ENCODE peak calls at places on chromosome 6, in seven cellular contexts. One of them, this sample, is unnamed.

GRCh38 chr6:28161410-28162079 is 19.9 kb downstream of the ZKSCAN8 start:
- DNase-seq in AG04449: no peak
- DNase-seq in tibial nerve: peak
- DNase-seq in CD4-positive, alpha-beta memory T cell: peak
- DNase-seq in effector memory CD4-positive, alpha-beta T cell: peak
- DNase-seq in NT2/D1: peak
- DNase-seq in astrocyte of the cerebellum: no peak
- DNase-seq in this sample: peak

GRCh38 chr6:75691012-75691411 is 58.0 kb upstream of the MYO6 start:
- DNase-seq in AG04449: no peak
- DNase-seq in tibial nerve: no peak
- DNase-seq in CD4-positive, alpha-beta memory T cell: no peak
- DNase-seq in effector memory CD4-positive, alpha-beta T cell: no peak
- DNase-seq in NT2/D1: no peak
- DNase-seq in astrocyte of the cerebellum: no peak
- DNase-seq in this sample: no peak

GRCh38 chr6:24882295-24882694 is 53.5 kb downstream of the RIPOR2 start:
- DNase-seq in AG04449: no peak
- DNase-seq in tibial nerve: no peak
- DNase-seq in CD4-positive, alpha-beta memory T cell: no peak
- DNase-seq in effector memory CD4-positive, alpha-beta T cell: no peak
- DNase-seq in NT2/D1: no peak
- DNase-seq in astrocyte of the cerebellum: no peak
- DNase-seq in this sample: no peak

GRCh38 chr6:40022867-40023266 is 88.6 kb upstream of the MOCS1 start:
- DNase-seq in AG04449: no peak
- DNase-seq in tibial nerve: no peak
- DNase-seq in CD4-positive, alpha-beta memory T cell: no peak
- DNase-seq in effector memory CD4-positive, alpha-beta T cell: no peak
- DNase-seq in NT2/D1: no peak
- DNase-seq in astrocyte of the cerebellum: no peak
- DNase-seq in this sample: no peak

GRCh38 chr6:139109558-139109957 is 25.3 kb upstream of the HECA start:
- DNase-seq in AG04449: no peak
- DNase-seq in tibial nerve: no peak
- DNase-seq in CD4-positive, alpha-beta memory T cell: peak
- DNase-seq in effector memory CD4-positive, alpha-beta T cell: no peak
- DNase-seq in NT2/D1: peak
- DNase-seq in astrocyte of the cerebellum: no peak
- DNase-seq in this sample: no peak

GRCh38 chr6:119311514-119312142 is 37.9 kb downstream of the MAN1A1 start:
- DNase-seq in AG04449: no peak
- DNase-seq in tibial nerve: no peak
- DNase-seq in CD4-positive, alpha-beta memory T cell: no peak
- DNase-seq in effector memory CD4-positive, alpha-beta T cell: no peak
- DNase-seq in NT2/D1: no peak
- DNase-seq in astrocyte of the cerebellum: no peak
- DNase-seq in this sample: no peak

GRCh38 chr6:117956386-117956785 is 49.3 kb downstream of the SLC35F1 start:
- DNase-seq in AG04449: no peak
- DNase-seq in tibial nerve: no peak
- DNase-seq in CD4-positive, alpha-beta memory T cell: no peak
- DNase-seq in effector memory CD4-positive, alpha-beta T cell: no peak
- DNase-seq in NT2/D1: no peak
- DNase-seq in astrocyte of the cerebellum: no peak
- DNase-seq in this sample: no peak

GRCh38 chr6:12608016-12608860 is 108.3 kb upstream of the PHACTR1 start:
- DNase-seq in AG04449: no peak
- DNase-seq in tibial nerve: no peak
- DNase-seq in CD4-positive, alpha-beta memory T cell: no peak
- DNase-seq in effector memory CD4-positive, alpha-beta T cell: no peak
- DNase-seq in NT2/D1: no peak
- DNase-seq in astrocyte of the cerebellum: no peak
- DNase-seq in this sample: no peak

GRCh38 chr6:30656513-30656912 is 9.6 kb downstream of the C6orf136 start:
- DNase-seq in AG04449: no peak
- DNase-seq in tibial nerve: no peak
- DNase-seq in CD4-positive, alpha-beta memory T cell: no peak
- DNase-seq in effector memory CD4-positive, alpha-beta T cell: no peak
- DNase-seq in NT2/D1: no peak
- DNase-seq in astrocyte of the cerebellum: no peak
- DNase-seq in this sample: no peak

GRCh38 chr6:64505312-64505711 is 869.7 kb downstream of the PHF3 start:
- DNase-seq in AG04449: no peak
- DNase-seq in tibial nerve: no peak
- DNase-seq in CD4-positive, alpha-beta memory T cell: no peak
- DNase-seq in effector memory CD4-positive, alpha-beta T cell: no peak
- DNase-seq in NT2/D1: peak
- DNase-seq in astrocyte of the cerebellum: no peak
- DNase-seq in this sample: no peak

GRCh38 chr6:42984924-42985475 is 630 bp downstream of the PPP2R5D start:
- DNase-seq in AG04449: no peak
- DNase-seq in tibial nerve: no peak
- DNase-seq in CD4-positive, alpha-beta memory T cell: peak
- DNase-seq in effector memory CD4-positive, alpha-beta T cell: no peak
- DNase-seq in NT2/D1: no peak
- DNase-seq in astrocyte of the cerebellum: no peak
- DNase-seq in this sample: no peak

GRCh38 chr6:47729019-47729418 is 30.6 kb downstream of the ADGRF4 start:
- DNase-seq in AG04449: no peak
- DNase-seq in tibial nerve: no peak
- DNase-seq in CD4-positive, alpha-beta memory T cell: no peak
- DNase-seq in effector memory CD4-positive, alpha-beta T cell: no peak
- DNase-seq in NT2/D1: no peak
- DNase-seq in astrocyte of the cerebellum: no peak
- DNase-seq in this sample: no peak

GRCh38 chr6:25193865-25194679 is 85.1 kb upstream of the CARMIL1 start:
- DNase-seq in AG04449: no peak
- DNase-seq in tibial nerve: no peak
- DNase-seq in CD4-positive, alpha-beta memory T cell: no peak
- DNase-seq in effector memory CD4-positive, alpha-beta T cell: no peak
- DNase-seq in NT2/D1: no peak
- DNase-seq in astrocyte of the cerebellum: no peak
- DNase-seq in this sample: no peak

GRCh38 chr6:56851104-56851503 is 103.8 kb upstream of the BEND6 start:
- DNase-seq in AG04449: no peak
- DNase-seq in tibial nerve: no peak
- DNase-seq in CD4-positive, alpha-beta memory T cell: no peak
- DNase-seq in effector memory CD4-positive, alpha-beta T cell: no peak
- DNase-seq in NT2/D1: peak
- DNase-seq in astrocyte of the cerebellum: no peak
- DNase-seq in this sample: no peak

DNA sequence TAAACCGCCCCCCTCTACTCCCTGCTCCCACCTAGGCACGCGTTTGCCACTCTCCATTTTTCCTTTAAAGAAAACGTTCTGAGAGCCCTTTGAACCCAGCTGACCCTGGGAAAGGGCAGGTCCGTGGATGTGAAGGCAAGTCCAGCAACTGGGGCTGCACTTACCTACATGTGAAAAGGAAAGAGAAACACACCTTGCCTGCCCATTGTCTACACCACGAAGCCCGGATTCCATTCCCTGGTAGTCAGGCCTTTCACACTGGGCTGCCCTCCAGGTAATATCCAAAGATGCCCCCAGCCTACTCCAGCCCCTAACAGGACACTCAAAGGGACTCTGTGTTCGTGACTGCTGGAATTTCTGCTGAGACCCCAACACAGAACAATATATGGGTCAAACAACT is 94.4 kb downstream of the CD83 start:
- DNase-seq in AG04449: no peak
- DNase-seq in tibial nerve: no peak
- DNase-seq in CD4-positive, alpha-beta memory T cell: no peak
- DNase-seq in effector memory CD4-positive, alpha-beta T cell: no peak
- DNase-seq in NT2/D1: no peak
- DNase-seq in astrocyte of the cerebellum: no peak
- DNase-seq in this sample: no peak
- H3K4me3 ChIP-seq in AG04449: no peak
- H3K4me3 ChIP-seq in tibial nerve: no peak
- H3K4me3 ChIP-seq in CD4-positive, alpha-beta memory T cell: no peak
- H3K4me3 ChIP-seq in effector memory CD4-positive, alpha-beta T cell: peak
- H3K4me3 ChIP-seq in NT2/D1: peak
- H3K4me3 ChIP-seq in astrocyte of the cerebellum: no peak
- H3K4me3 ChIP-seq in this sample: no peak

DNA sequence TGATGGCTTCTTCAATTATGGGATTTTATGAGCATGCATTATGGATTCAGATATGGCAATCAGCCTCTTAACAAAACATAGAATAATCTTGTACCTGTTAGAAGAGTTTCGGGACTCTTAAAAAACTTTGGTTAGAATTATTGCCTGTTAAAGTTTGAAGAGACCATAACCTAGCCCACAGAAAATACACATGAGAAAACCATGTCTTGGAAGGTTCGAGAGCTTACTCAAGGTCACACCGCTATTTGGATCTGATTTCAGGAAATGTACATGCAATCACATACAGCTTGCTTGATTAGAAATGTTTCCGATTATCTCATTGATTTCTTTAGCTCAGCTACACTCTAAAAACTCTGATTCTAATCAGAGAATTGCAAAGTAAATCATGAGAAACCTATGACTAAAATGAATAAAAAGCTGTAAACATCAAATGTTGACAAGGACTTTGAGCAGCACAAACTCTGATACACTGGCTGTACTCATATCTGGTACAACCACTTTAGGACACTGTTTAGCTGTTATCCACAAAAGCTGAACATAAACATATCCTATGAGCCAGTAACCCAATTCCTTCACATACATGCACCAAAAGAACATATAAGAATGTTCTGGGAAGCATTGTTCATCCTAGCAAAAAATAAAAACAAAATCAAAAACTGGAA is 16.3 kb downstream of the STX7 start:
- DNase-seq in AG04449: no peak
- DNase-seq in tibial nerve: no peak
- DNase-seq in CD4-positive, alpha-beta memory T cell: no peak
- DNase-seq in effector memory CD4-positive, alpha-beta T cell: no peak
- DNase-seq in NT2/D1: no peak
- DNase-seq in astrocyte of the cerebellum: no peak
- DNase-seq in this sample: no peak
- H3K4me3 ChIP-seq in AG04449: no peak
- H3K4me3 ChIP-seq in tibial nerve: no peak
- H3K4me3 ChIP-seq in CD4-positive, alpha-beta memory T cell: no peak
- H3K4me3 ChIP-seq in effector memory CD4-positive, alpha-beta T cell: no peak
- H3K4me3 ChIP-seq in NT2/D1: no peak
- H3K4me3 ChIP-seq in astrocyte of the cerebellum: no peak
- H3K4me3 ChIP-seq in this sample: no peak

GRCh38 chr6:167229586-167229985 is 61.5 kb upstream of the UNC93A start:
- DNase-seq in AG04449: no peak
- DNase-seq in tibial nerve: no peak
- DNase-seq in CD4-positive, alpha-beta memory T cell: no peak
- DNase-seq in effector memory CD4-positive, alpha-beta T cell: no peak
- DNase-seq in NT2/D1: no peak
- DNase-seq in astrocyte of the cerebellum: no peak
- DNase-seq in this sample: no peak
- H3K4me3 ChIP-seq in AG04449: no peak
- H3K4me3 ChIP-seq in tibial nerve: no peak
- H3K4me3 ChIP-seq in CD4-positive, alpha-beta memory T cell: no peak
- H3K4me3 ChIP-seq in effector memory CD4-positive, alpha-beta T cell: no peak
- H3K4me3 ChIP-seq in NT2/D1: peak
- H3K4me3 ChIP-seq in astrocyte of the cerebellum: no peak
- H3K4me3 ChIP-seq in this sample: no peak

GRCh38 chr6:21508753-21509152 is 84.8 kb upstream of the SOX4 start:
- DNase-seq in AG04449: no peak
- DNase-seq in tibial nerve: no peak
- DNase-seq in CD4-positive, alpha-beta memory T cell: no peak
- DNase-seq in effector memory CD4-positive, alpha-beta T cell: no peak
- DNase-seq in NT2/D1: no peak
- DNase-seq in astrocyte of the cerebellum: no peak
- DNase-seq in this sample: no peak
- H3K4me3 ChIP-seq in AG04449: no peak
- H3K4me3 ChIP-seq in tibial nerve: no peak
- H3K4me3 ChIP-seq in CD4-positive, alpha-beta memory T cell: no peak
- H3K4me3 ChIP-seq in effector memory CD4-positive, alpha-beta T cell: no peak
- H3K4me3 ChIP-seq in NT2/D1: no peak
- H3K4me3 ChIP-seq in astrocyte of the cerebellum: no peak
- H3K4me3 ChIP-seq in this sample: no peak

GRCh38 chr6:102986086-102986485 is 1592.6 kb downstream of the GRIK2 start:
- DNase-seq in AG04449: no peak
- DNase-seq in tibial nerve: no peak
- DNase-seq in CD4-positive, alpha-beta memory T cell: no peak
- DNase-seq in effector memory CD4-positive, alpha-beta T cell: no peak
- DNase-seq in NT2/D1: no peak
- DNase-seq in astrocyte of the cerebellum: no peak
- DNase-seq in this sample: no peak
- H3K4me3 ChIP-seq in AG04449: no peak
- H3K4me3 ChIP-seq in tibial nerve: no peak
- H3K4me3 ChIP-seq in CD4-positive, alpha-beta memory T cell: no peak
- H3K4me3 ChIP-seq in effector memory CD4-positive, alpha-beta T cell: no peak
- H3K4me3 ChIP-seq in NT2/D1: no peak
- H3K4me3 ChIP-seq in astrocyte of the cerebellum: no peak
- H3K4me3 ChIP-seq in this sample: no peak

DNA sequence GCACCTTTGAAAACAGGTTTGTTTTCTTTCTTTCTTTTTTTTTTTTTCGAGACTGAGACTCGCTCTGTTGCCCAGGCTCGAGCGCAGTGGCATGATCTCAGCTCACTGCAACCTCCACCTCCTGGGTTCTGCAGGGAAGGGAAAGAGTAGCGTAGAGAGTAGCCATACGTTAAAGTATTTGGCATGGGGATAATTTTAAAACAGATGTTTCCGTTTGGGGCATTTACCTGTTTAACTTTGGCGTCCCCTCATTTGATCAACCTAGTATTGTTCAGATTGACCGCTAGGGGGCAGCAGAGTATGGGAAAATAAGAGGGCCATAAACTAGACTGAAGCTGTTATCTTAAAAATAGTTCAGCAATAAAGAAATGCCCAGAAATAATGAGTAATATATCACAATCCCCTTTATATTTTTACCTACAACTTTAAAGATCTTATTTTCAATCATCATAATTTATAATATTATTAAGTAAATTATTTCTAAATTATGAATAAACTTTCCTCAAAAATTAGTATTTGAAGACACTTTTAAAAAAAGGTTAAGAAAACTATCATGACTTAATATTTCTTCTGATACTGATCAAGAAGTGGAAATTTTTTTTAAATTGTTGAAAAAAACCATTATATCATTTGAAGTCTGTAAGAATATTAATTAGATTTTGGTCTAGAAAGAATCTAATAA is 7.6 kb upstream of the TAAR9 start:
- DNase-seq in AG04449: no peak
- DNase-seq in tibial nerve: no peak
- DNase-seq in CD4-positive, alpha-beta memory T cell: peak
- DNase-seq in effector memory CD4-positive, alpha-beta T cell: peak
- DNase-seq in NT2/D1: peak
- DNase-seq in astrocyte of the cerebellum: peak
- DNase-seq in this sample: peak
- H3K4me3 ChIP-seq in AG04449: no peak
- H3K4me3 ChIP-seq in tibial nerve: no peak
- H3K4me3 ChIP-seq in CD4-positive, alpha-beta memory T cell: no peak
- H3K4me3 ChIP-seq in effector memory CD4-positive, alpha-beta T cell: no peak
- H3K4me3 ChIP-seq in NT2/D1: no peak
- H3K4me3 ChIP-seq in astrocyte of the cerebellum: no peak
- H3K4me3 ChIP-seq in this sample: no peak